ENCODE peak calls at places on chromosomes 4 and X, in eight cellular contexts. G, L, Q, N, C, M, W and H are unnamed samples.

GRCh38 chr4:108199881-108200280 is 31.1 kb upstream of the LEF1 start:
- DNase-seq in C (no peak), W (no peak), N (no peak), L (no peak), Q (no peak), G (no peak), M (no peak), H (no peak)

GRCh38 chr4:89469512-89469911 is 161.9 kb upstream of the GPRIN3 start:
- DNase-seq in L (no peak), W (no peak), Q (no peak), M (no peak), N (no peak), C (no peak), G (no peak), H (no peak)

GRCh38 chr4:83328486-83328885 is 6.2 kb downstream of the HPSE start:
- DNase-seq in M (no peak), L (no peak), W (no peak), C (no peak), Q (no peak), G (no peak), N (no peak), H (no peak)

GRCh38 chr4:86015412-86016350 is 344.2 kb downstream of the MAPK10 start:
- DNase-seq in C (no peak), L (no peak), W (no peak), G (no peak), N (no peak), M (peak), Q (no peak), H (no peak)

GRCh38 chr4:121794505-121795192 is 6.5 kb upstream of the EXOSC9 start:
- DNase-seq in M (no peak), Q (no peak), W (no peak), C (no peak), L (no peak), N (no peak), G (no peak), H (no peak)

GRCh38 chr4:109419679-109420078 is 13.9 kb upstream of the SEC24B start:
- DNase-seq in Q (no peak), G (no peak), C (no peak), W (no peak), L (no peak), M (no peak), N (no peak), H (no peak)

GRCh38 chrX:110082156-110082555 is 79.2 kb downstream of the TMEM164 start:
- DNase-seq in C (no peak), M (no peak), W (no peak), N (no peak), G (peak), L (no peak), Q (no peak), H (peak)

GRCh38 chrX:153971124-153971631 is 440 bp downstream of the HCFC1 start:
- DNase-seq in G (no peak), L (peak), W (peak), Q (peak), N (peak), C (peak), M (peak), H (peak)

GRCh38 chr4:176191974-176192373 is 3.4 kb downstream of the SPATA4 start:
- DNase-seq in C (peak), N (no peak), L (no peak), G (no peak), M (no peak), Q (no peak), W (no peak), H (peak)

GRCh38 chr4:17489123-17489522 is 22.8 kb downstream of the QDPR start:
- DNase-seq in W (no peak), Q (no peak), L (no peak), G (no peak), N (no peak), C (no peak), M (no peak), H (no peak)

GRCh38 chr4:149518471-149518870 is 297.2 kb downstream of the IQCM start:
- DNase-seq in Q (no peak), G (no peak), W (no peak), L (no peak), N (no peak), C (no peak), M (no peak), H (no peak)

GRCh38 chrX:101693476-101693875 is 33.8 kb upstream of the ARMCX2 start:
- DNase-seq in W (no peak), Q (no peak), G (no peak), M (no peak), N (no peak), C (no peak), L (no peak), H (no peak)